ENCODE peak calls at places on chromosomes 4 and X, in five cellular contexts. One of them, this sample, is unnamed.

GRCh38 chrX:17328837-17329236 is 46.2 kb upstream of the NHS start:
- DNase-seq in immature natural killer cell: no peak
- DNase-seq in body of pancreas: no peak
- DNase-seq in heart left ventricle: no peak
- DNase-seq in T-helper 1 cell: no peak
- DNase-seq in this sample: no peak

GRCh38 chr4:125317526-125317880 is 2.7 kb downstream of the FAT4 start:
- DNase-seq in immature natural killer cell: peak
- DNase-seq in body of pancreas: no peak
- DNase-seq in heart left ventricle: peak
- DNase-seq in T-helper 1 cell: no peak
- DNase-seq in this sample: no peak

GRCh38 chr4:52840531-52841350 is 21.4 kb upstream of the RASL11B start:
- DNase-seq in immature natural killer cell: no peak
- DNase-seq in body of pancreas: no peak
- DNase-seq in heart left ventricle: no peak
- DNase-seq in T-helper 1 cell: no peak
- DNase-seq in this sample: no peak

GRCh38 chr4:109864134-109864533 is 16.2 kb downstream of the LRIT3 start:
- DNase-seq in immature natural killer cell: no peak
- DNase-seq in body of pancreas: no peak
- DNase-seq in heart left ventricle: no peak
- DNase-seq in T-helper 1 cell: no peak
- DNase-seq in this sample: no peak

GRCh38 chr4:174284181-174284886 is 623 bp downstream of the CEP44 start:
- DNase-seq in immature natural killer cell: no peak
- DNase-seq in body of pancreas: no peak
- DNase-seq in heart left ventricle: no peak
- DNase-seq in T-helper 1 cell: no peak
- DNase-seq in this sample: no peak

GRCh38 chr4:124640037-124640730 is 72.3 kb downstream of the ANKRD50 start:
- DNase-seq in immature natural killer cell: no peak
- DNase-seq in body of pancreas: peak
- DNase-seq in heart left ventricle: no peak
- DNase-seq in T-helper 1 cell: no peak
- DNase-seq in this sample: no peak

GRCh38 chrX:63754860-63755579 is 30.0 kb downstream of the ARHGEF9 start:
- DNase-seq in immature natural killer cell: peak
- DNase-seq in body of pancreas: peak
- DNase-seq in heart left ventricle: peak
- DNase-seq in T-helper 1 cell: peak
- DNase-seq in this sample: peak

GRCh38 chr4:110368409-110368808 is 107.5 kb upstream of the ENPEP start:
- DNase-seq in immature natural killer cell: no peak
- DNase-seq in body of pancreas: no peak
- DNase-seq in heart left ventricle: no peak
- DNase-seq in T-helper 1 cell: no peak
- DNase-seq in this sample: no peak

GRCh38 chr4:69051576-69051943 is 44.7 kb upstream of the UGT2B7 start:
- DNase-seq in immature natural killer cell: no peak
- DNase-seq in body of pancreas: no peak
- DNase-seq in heart left ventricle: no peak
- DNase-seq in T-helper 1 cell: no peak
- DNase-seq in this sample: no peak

GRCh38 chr4:2353222-2354107 is 65.0 kb downstream of the ZFYVE28 start:
- DNase-seq in immature natural killer cell: no peak
- DNase-seq in body of pancreas: no peak
- DNase-seq in heart left ventricle: peak
- DNase-seq in T-helper 1 cell: no peak
- DNase-seq in this sample: no peak

GRCh38 chr4:68748181-68748981 is 67.4 kb upstream of the UGT2B10 start:
- DNase-seq in immature natural killer cell: no peak
- DNase-seq in body of pancreas: no peak
- DNase-seq in heart left ventricle: no peak
- DNase-seq in T-helper 1 cell: no peak
- DNase-seq in this sample: no peak

GRCh38 chrX:42505057-42505456 is 272.9 kb downstream of the PPP1R2C start:
- DNase-seq in immature natural killer cell: no peak
- DNase-seq in body of pancreas: no peak
- DNase-seq in heart left ventricle: no peak
- DNase-seq in T-helper 1 cell: no peak
- DNase-seq in this sample: no peak